ENCODE peak calls at places on chromosomes 6 and 20, in nine cellular contexts. Z is NCI-H2081; Y is effector memory CD4-positive, alpha-beta T cell; R is CD4-positive, alpha-beta T cell; D is iris pigment epithelial cell; X is GM23338; P is progenitor cell of endocrine pancreas; W is foreskin fibroblast; U is NCI-H1436. F is an unnamed sample.

GRCh38 chr20:25496968-25497401 is 88.3 kb downstream of the NINL start:
- DNase-seq in X (no peak), P (no peak), Y (no peak), D (peak), U (no peak), W (peak), R (no peak), Z (no peak), F (no peak)

GRCh38 chr20:61727761-61728160 is 337.9 kb downstream of the TAF4 start:
- DNase-seq in U (no peak), D (no peak), Y (no peak), W (no peak), Z (no peak), P (no peak), R (no peak), X (no peak), F (no peak)

GRCh38 chr20:309306-309840 is 12.0 kb downstream of the ZCCHC3 start:
- DNase-seq in Y (no peak), W (peak), D (no peak), U (no peak), Z (no peak), P (no peak), X (no peak), R (no peak), F (no peak)

GRCh38 chr6:157200117-157200516 is 123.2 kb downstream of the TMEM242 start:
- DNase-seq in X (no peak), U (no peak), W (no peak), D (no peak), Z (no peak), P (no peak), Y (no peak), R (no peak), F (no peak)

GRCh38 chr6:133240511-133241087 is 558 bp upstream of the EYA4 start:
- DNase-seq in Y (no peak), D (peak), W (peak), R (no peak), U (no peak), P (peak), Z (no peak), X (peak), F (peak)

GRCh38 chr6:43648248-43648647 is 3.4 kb downstream of the RSPH9 start:
- DNase-seq in Z (no peak), R (no peak), Y (no peak), U (no peak), P (no peak), D (no peak), X (no peak), W (no peak), F (no peak)

GRCh38 chr6:43773050-43773956 is 3.3 kb downstream of the VEGFA start:
- DNase-seq in U (peak), R (peak), X (peak), D (peak), Y (no peak), Z (peak), W (peak), P (peak), F (peak)

GRCh38 chr20:17622086-17622850 is 52.4 kb downstream of the DSTN start:
- DNase-seq in R (no peak), D (no peak), P (no peak), W (no peak), X (no peak), Y (no peak), U (no peak), Z (no peak), F (no peak)

GRCh38 chr6:89251170-89251569 is 34.0 kb upstream of the GABRR1 start:
- DNase-seq in R (no peak), X (no peak), U (no peak), Y (no peak), W (no peak), Z (no peak), P (no peak), D (no peak), F (no peak)

GRCh38 chr6:16947461-16948159 is 154.2 kb upstream of the STMND1 start:
- DNase-seq in U (peak), D (peak), X (peak), Z (no peak), Y (no peak), P (no peak), R (no peak), W (peak), F (peak)

GRCh38 chr20:58888103-58888502 is 35.6 kb downstream of the GNAS start:
- DNase-seq in Y (no peak), X (no peak), P (no peak), D (no peak), U (no peak), R (no peak), Z (no peak), W (no peak), F (no peak)

GRCh38 chr6:163892814-163893561 is 478.5 kb downstream of the QKI start:
- DNase-seq in U (no peak), Y (no peak), X (no peak), P (no peak), W (no peak), D (no peak), R (no peak), Z (no peak), F (no peak)

GRCh38 chr6:82775361-82775760 is 290.3 kb downstream of the UBE3D start:
- DNase-seq in R (no peak), U (no peak), X (no peak), W (no peak), Z (no peak), P (no peak), D (no peak), Y (no peak), F (no peak)

GRCh38 chr6:110529355-110529754 is 52.9 kb upstream of the SLC22A16 start:
- DNase-seq in Z (no peak), Y (no peak), W (peak), R (no peak), X (no peak), U (no peak), D (peak), P (no peak), F (no peak)

GRCh38 chr6:52726741-52727535 is 36.3 kb downstream of the GSTA2 start:
- DNase-seq in W (no peak), X (no peak), D (no peak), Z (no peak), Y (no peak), R (no peak), U (no peak), P (no peak), F (no peak)

GRCh38 chr6:44676246-44676790 is 288.8 kb downstream of the CDC5L start:
- DNase-seq in Z (no peak), D (no peak), P (no peak), R (no peak), Y (no peak), U (no peak), W (no peak), X (no peak), F (no peak)

GRCh38 chr20:21100590-21101452 is 5.3 kb downstream of the LINC00237 start:
- DNase-seq in X (peak), U (peak), Z (peak), P (peak), D (no peak), W (peak), R (no peak), Y (no peak), F (no peak)

GRCh38 chr6:104580452-104580851 is 279.3 kb downstream of the HACE1 start:
- DNase-seq in P (no peak), U (no peak), Y (no peak), D (peak), R (no peak), W (no peak), Z (no peak), X (no peak), F (no peak)

GRCh38 chr6:71333700-71334099 is 45.1 kb downstream of the OGFRL1 start:
- DNase-seq in D (peak), X (no peak), U (no peak), P (no peak), Z (no peak), R (no peak), W (peak), Y (no peak), F (no peak)

GRCh38 chr6:786946-787763 is 94.2 kb upstream of the EXOC2 start:
- DNase-seq in P (no peak), Z (no peak), X (peak), W (peak), R (no peak), Y (no peak), D (no peak), U (no peak), F (no peak)

GRCh38 chr6:25311251-25311910 is 32.2 kb downstream of the CARMIL1 start:
- DNase-seq in Y (no peak), D (peak), Z (no peak), U (no peak), W (peak), R (no peak), P (no peak), X (no peak), F (no peak)

GRCh38 chr6:111982681-111983080 is 71.2 kb upstream of the CCN6 start:
- DNase-seq in Z (no peak), D (no peak), R (no peak), U (no peak), X (no peak), Y (no peak), W (no peak), P (no peak), F (no peak)

GRCh38 chr6:45423901-45424627 is 46.3 kb upstream of the SUPT3H start:
- DNase-seq in X (peak), U (no peak), Z (no peak), Y (no peak), P (peak), R (no peak), D (no peak), W (peak), F (no peak)

GRCh38 chr20:3874194-3874824 is 14.9 kb upstream of the PANK2 start:
- DNase-seq in W (no peak), U (no peak), Z (no peak), D (no peak), R (no peak), X (no peak), Y (no peak), P (no peak), F (no peak)

GRCh38 chr6:67766061-67766460 is 869.0 kb upstream of the ADGRB3 start:
- DNase-seq in Y (no peak), X (no peak), R (no peak), Z (no peak), W (peak), P (no peak), U (no peak), D (peak), F (no peak)

GRCh38 chr6:3052481-3053230 is 15.6 kb upstream of the RIPK1 start:
- DNase-seq in Y (no peak), U (no peak), Z (no peak), P (no peak), D (no peak), W (peak), X (no peak), R (no peak), F (no peak)

GRCh38 chr6:142848969-142849368 is 96.0 kb downstream of the HIVEP2 start:
- DNase-seq in Z (no peak), R (no peak), X (no peak), W (no peak), Y (no peak), U (no peak), P (no peak), D (no peak), F (no peak)

GRCh38 chr6:129489215-129489765 is 220.7 kb downstream of the ARHGAP18 start:
- DNase-seq in Z (no peak), P (no peak), U (no peak), D (peak), X (no peak), W (no peak), R (no peak), Y (no peak), F (no peak)

GRCh38 chr6:11288065-11288464 is 55.6 kb upstream of the NEDD9 start:
- DNase-seq in R (no peak), D (no peak), U (no peak), W (no peak), P (no peak), Y (no peak), Z (no peak), X (no peak), F (no peak)

F was measured in NCI-H2107.